ENCODE peak calls at places on chromosomes 12 and 14, in nine cellular contexts. P is pancreas; B is AG09309; K is CD14-positive monocyte; I is A549; Y is H9; L is IMR-90; X is CD4-positive, alpha-beta T cell; J is AG10803. H is an unnamed sample.

GRCh38 chr14:40221428-40221827 is 789.2 kb upstream of the FBXO33 start:
- DNase-seq in P (no peak), B (no peak), K (no peak), I (no peak), Y (no peak), L (no peak), X (no peak), J (no peak), H (no peak)

GRCh38 chr14:76391981-76392690 is 16.2 kb downstream of the ESRRB start:
- DNase-seq in P (no peak), B (no peak), K (no peak), I (no peak), Y (no peak), L (no peak), X (no peak), J (no peak), H (no peak)

GRCh38 chr14:55398679-55399078 is 13.0 kb downstream of the ATG14 start:
- DNase-seq in P (no peak), B (peak), K (no peak), I (peak), Y (no peak), L (peak), X (no peak), J (peak), H (no peak)

GRCh38 chr12:54967461-54967860 is 17.1 kb downstream of the TESPA1 start:
- DNase-seq in P (no peak), B (no peak), K (no peak), I (no peak), Y (no peak), L (no peak), X (no peak), J (no peak), H (no peak)

GRCh38 chr12:110201995-110202394 is 77.8 kb downstream of the IFT81 start:
- DNase-seq in P (no peak), B (no peak), K (no peak), I (no peak), Y (no peak), L (no peak), X (no peak), J (no peak), H (no peak)

GRCh38 chr14:57871487-57872080 is 5.7 kb upstream of the SLC35F4 start:
- DNase-seq in P (no peak), B (peak), K (no peak), I (peak), Y (peak), L (peak), X (no peak), J (peak), H (no peak)

GRCh38 chr14:77324289-77324688 is 3.5 kb downstream of the GSTZ1 start:
- DNase-seq in P (no peak), B (no peak), K (no peak), I (no peak), Y (no peak), L (no peak), X (no peak), J (no peak), H (no peak)

GRCh38 chr14:75837151-75837787 is 144.5 kb downstream of the TGFB3 start:
- DNase-seq in P (no peak), B (no peak), K (no peak), I (no peak), Y (no peak), L (no peak), X (no peak), J (no peak), H (no peak)

GRCh38 chr12:124759841-124760508 is 103.7 kb downstream of the SCARB1 start:
- DNase-seq in P (no peak), B (no peak), K (peak), I (peak), Y (no peak), L (no peak), X (no peak), J (peak), H (no peak)

GRCh38 chr14:100371773-100372172 is 48.6 kb downstream of the SLC25A47 start:
- DNase-seq in P (no peak), B (no peak), K (peak), I (no peak), Y (peak), L (no peak), X (no peak), J (no peak), H (no peak)

GRCh38 chr12:115802767-115803166 is 474.7 kb downstream of the MED13L start:
- DNase-seq in P (no peak), B (no peak), K (no peak), I (no peak), Y (no peak), L (no peak), X (no peak), J (no peak), H (no peak)

GRCh38 chr14:72855913-72856312 is 38.0 kb downstream of the DPF3 start:
- DNase-seq in P (no peak), B (peak), K (no peak), I (no peak), Y (no peak), L (peak), X (no peak), J (peak), H (no peak)

GRCh38 chr12:48041591-48042423 is 37.5 kb upstream of the COL2A1 start:
- DNase-seq in P (no peak), B (no peak), K (no peak), I (no peak), Y (no peak), L (no peak), X (no peak), J (no peak), H (no peak)

GRCh38 chr12:110111476-110112334 is 12.5 kb upstream of the IFT81 start:
- DNase-seq in P (no peak), B (no peak), K (no peak), I (peak), Y (peak), L (no peak), X (no peak), J (no peak), H (no peak)

GRCh38 chr12:46386877-46387629 is 14.5 kb upstream of the SLC38A2 start:
- DNase-seq in P (no peak), B (no peak), K (no peak), I (peak), Y (peak), L (peak), X (no peak), J (peak), H (no peak)

GRCh38 chr12:111063296-111064026 is 143.1 kb upstream of the MYL2 start:
- DNase-seq in P (no peak), B (peak), K (no peak), I (peak), Y (no peak), L (no peak), X (no peak), J (peak), H (no peak)

GRCh38 chr12:117053597-117054201 is 45.5 kb downstream of the TESC start:
- DNase-seq in P (no peak), B (no peak), K (no peak), I (no peak), Y (no peak), L (no peak), X (no peak), J (no peak), H (no peak)

GRCh38 chr14:76768201-76768656 is 7.0 kb downstream of the VASH1 start:
- DNase-seq in P (no peak), B (no peak), K (peak), I (no peak), Y (peak), L (no peak), X (peak), J (no peak), H (no peak)

GRCh38 chr12:27868165-27868564 is 88.1 kb upstream of the MANSC4 start:
- DNase-seq in P (no peak), B (peak), K (no peak), I (no peak), Y (no peak), L (peak), X (no peak), J (peak), H (no peak)

GRCh38 chr12:130525384-130526172 is 187.9 kb downstream of the PIWIL1 start:
- DNase-seq in P (no peak), B (no peak), K (no peak), I (no peak), Y (no peak), L (no peak), X (no peak), J (no peak), H (no peak)

GRCh38 chr12:9364224-9365176 is 156.3 kb upstream of the PZP start:
- DNase-seq in P (no peak), B (peak), K (no peak), I (no peak), Y (peak), L (peak), X (no peak), J (peak), H (peak)

GRCh38 chr14:63713765-63714164 is 14.1 kb downstream of the SGPP1 start:
- DNase-seq in P (no peak), B (peak), K (no peak), I (peak), Y (no peak), L (peak), X (no peak), J (peak), H (no peak)

GRCh38 chr12:16473610-16474326 is 126.3 kb downstream of the MGST1 start:
- DNase-seq in P (no peak), B (no peak), K (no peak), I (no peak), Y (no peak), L (peak), X (no peak), J (peak), H (no peak)

GRCh38 chr14:41830679-41831078 is 224.0 kb downstream of the LRFN5 start:
- DNase-seq in P (no peak), B (peak), K (no peak), I (no peak), Y (no peak), L (peak), X (no peak), J (peak), H (no peak)

GRCh38 chr14:85336817-85337216 is 193.1 kb upstream of the FLRT2 start:
- DNase-seq in P (no peak), B (no peak), K (no peak), I (no peak), Y (no peak), L (no peak), X (no peak), J (peak), H (no peak)

GRCh38 chr12:104250366-104251125 is 35.0 kb downstream of the TXNRD1 start:
- DNase-seq in P (no peak), B (no peak), K (no peak), I (no peak), Y (no peak), L (no peak), X (no peak), J (peak), H (no peak)

GRCh38 chr12:79842630-79843029 is 92.3 kb downstream of the PPP1R12A start:
- DNase-seq in P (no peak), B (no peak), K (no peak), I (no peak), Y (no peak), L (no peak), X (no peak), J (no peak), H (no peak)

GRCh38 chr12:79954037-79954436 is 19.1 kb upstream of the PPP1R12A start:
- DNase-seq in P (no peak), B (no peak), K (no peak), I (no peak), Y (no peak), L (no peak), X (no peak), J (no peak), H (no peak)

GRCh38 chr12:56081393-56082347 is 1.7 kb downstream of the ERBB3 start:
- DNase-seq in P (peak), B (no peak), K (no peak), I (peak), Y (no peak), L (no peak), X (no peak), J (no peak), H (no peak)

GRCh38 chr12:62711626-62712305 is 223.2 kb downstream of the PPM1H start:
- DNase-seq in P (no peak), B (no peak), K (no peak), I (no peak), Y (no peak), L (no peak), X (no peak), J (no peak), H (no peak)

GRCh38 chr12:68334136-68334535 is 2.0 kb upstream of the MDM1 start:
- DNase-seq in P (no peak), B (no peak), K (no peak), I (peak), Y (peak), L (no peak), X (no peak), J (no peak), H (no peak)

GRCh38 chr12:127507336-127507735 is 759.6 kb upstream of the TMEM132C start:
- DNase-seq in P (no peak), B (no peak), K (no peak), I (no peak), Y (no peak), L (no peak), X (no peak), J (no peak), H (no peak)

GRCh38 chr12:120376009-120376408 is 7.0 kb upstream of the MSI1 start:
- DNase-seq in P (no peak), B (no peak), K (no peak), I (no peak), Y (no peak), L (no peak), X (no peak), J (no peak), H (no peak)

GRCh38 chr12:75020068-75020557 is 189.5 kb downstream of the KCNC2 start:
- DNase-seq in P (no peak), B (no peak), K (no peak), I (peak), Y (no peak), L (no peak), X (no peak), J (no peak), H (no peak)

GRCh38 chr14:59679872-59680271 is 103.3 kb upstream of the CCDC175 start:
- DNase-seq in P (no peak), B (no peak), K (no peak), I (no peak), Y (no peak), L (no peak), X (no peak), J (peak), H (no peak)

GRCh38 chr14:100622234-100622633 is 35.0 kb upstream of the BEGAIN start:
- DNase-seq in P (no peak), B (no peak), K (peak), I (no peak), Y (no peak), L (no peak), X (no peak), J (no peak), H (no peak)

GRCh38 chr12:130519-130918 is 64.0 kb downstream of the IQSEC3 start:
- DNase-seq in P (no peak), B (no peak), K (no peak), I (no peak), Y (no peak), L (no peak), X (no peak), J (no peak), H (no peak)

GRCh38 chr12:128079-128478 is 61.5 kb downstream of the IQSEC3 start:
- DNase-seq in P (no peak), B (no peak), K (no peak), I (no peak), Y (no peak), L (no peak), X (no peak), J (no peak), H (no peak)

GRCh38 chr12:129001-129400 is 62.4 kb downstream of the IQSEC3 start:
- DNase-seq in P (no peak), B (no peak), K (no peak), I (no peak), Y (no peak), L (no peak), X (no peak), J (no peak), H (no peak)

GRCh38 chr12:135127-135526 is 68.6 kb downstream of the IQSEC3 start:
- DNase-seq in P (no peak), B (no peak), K (no peak), I (no peak), Y (no peak), L (no peak), X (no peak), J (no peak), H (no peak)

GRCh38 chr12:131726-132465 is 65.3 kb downstream of the IQSEC3 start:
- DNase-seq in P (no peak), B (no peak), K (no peak), I (peak), Y (no peak), L (no peak), X (no peak), J (no peak), H (no peak)
- TF ChIP-seq CTCF in P (no peak), B (no peak), K (no peak), I (no peak), Y (no peak), L (no peak), X (no peak), J (no peak), H (no peak)

GRCh38 chr14:102209224-102209966 is 69.7 kb downstream of the WDR20 start:
- DNase-seq in P (no peak), B (no peak), K (peak), I (peak), Y (no peak), L (peak), X (no peak), J (peak), H (no peak)
- TF ChIP-seq CTCF in P (no peak), B (peak), K (no peak), I (peak), Y (peak), L (peak), X (no peak), J (peak), H (no peak)

DNA sequence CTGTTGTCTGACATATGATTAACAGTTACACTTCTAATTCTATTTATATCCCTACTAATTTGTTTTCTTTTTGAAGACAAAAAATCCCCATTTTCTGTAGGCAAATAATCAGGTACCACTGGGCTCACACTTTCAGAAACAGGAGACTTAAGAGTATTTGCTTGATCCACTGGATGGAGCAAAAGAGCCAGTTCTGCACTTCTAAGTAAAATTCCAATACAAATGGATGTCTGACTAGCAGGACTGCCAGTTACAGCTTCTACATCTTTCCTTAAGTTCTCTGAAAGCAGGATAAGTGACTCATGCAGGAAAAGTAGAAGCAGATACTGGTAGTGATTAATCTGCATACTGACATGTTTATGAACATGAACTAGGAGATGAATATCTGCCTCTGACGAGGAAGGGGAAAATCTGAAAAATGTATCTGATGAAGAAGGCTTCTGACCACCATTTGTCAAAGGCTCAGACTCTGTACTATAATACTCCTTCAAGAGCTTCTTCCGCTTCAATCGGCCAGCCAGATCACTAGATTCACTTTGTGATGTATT is 73.8 kb upstream of the ANKS1B start:
- DNase-seq in P (no peak), B (peak), K (no peak), I (peak), Y (no peak), L (peak), X (no peak), J (peak), H (no peak)
- TF ChIP-seq CTCF in P (no peak), B (peak), K (no peak), I (no peak), Y (no peak), L (peak), X (no peak), J (peak), H (no peak)

DNA sequence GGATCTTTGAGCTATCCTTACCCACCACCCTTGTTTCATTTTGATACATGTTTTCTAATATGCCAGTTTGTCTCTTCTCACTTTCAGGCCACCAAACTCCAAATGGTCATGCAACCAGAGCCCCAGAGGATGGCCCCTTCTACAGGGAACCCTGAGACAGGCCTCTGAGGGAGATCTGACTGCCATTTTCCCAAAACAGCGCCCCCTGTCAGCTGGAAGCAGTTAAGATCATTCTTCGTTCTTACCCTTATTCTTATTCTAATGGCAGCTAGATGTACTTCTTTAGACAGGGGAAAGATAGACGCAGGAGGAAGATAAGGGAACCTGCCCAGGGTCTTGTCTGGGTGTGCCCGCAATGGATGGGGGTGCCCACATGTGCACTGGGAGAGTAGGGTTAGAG is 38.4 kb downstream of the C12orf56 start:
- DNase-seq in P (no peak), B (no peak), K (no peak), I (peak), Y (peak), L (no peak), X (no peak), J (no peak), H (no peak)
- TF ChIP-seq CTCF in P (no peak), B (no peak), K (no peak), I (no peak), Y (peak), L (no peak), X (no peak), J (no peak), H (no peak)

GRCh38 chr14:91536327-91536726 is 26.2 kb upstream of the PPP4R3A start:
- DNase-seq in P (no peak), B (no peak), K (no peak), I (no peak), Y (no peak), L (no peak), X (no peak), J (no peak), H (no peak)
- TF ChIP-seq CTCF in P (no peak), B (no peak), K (no peak), I (no peak), Y (no peak), L (no peak), X (no peak), J (no peak), H (no peak)

DNA sequence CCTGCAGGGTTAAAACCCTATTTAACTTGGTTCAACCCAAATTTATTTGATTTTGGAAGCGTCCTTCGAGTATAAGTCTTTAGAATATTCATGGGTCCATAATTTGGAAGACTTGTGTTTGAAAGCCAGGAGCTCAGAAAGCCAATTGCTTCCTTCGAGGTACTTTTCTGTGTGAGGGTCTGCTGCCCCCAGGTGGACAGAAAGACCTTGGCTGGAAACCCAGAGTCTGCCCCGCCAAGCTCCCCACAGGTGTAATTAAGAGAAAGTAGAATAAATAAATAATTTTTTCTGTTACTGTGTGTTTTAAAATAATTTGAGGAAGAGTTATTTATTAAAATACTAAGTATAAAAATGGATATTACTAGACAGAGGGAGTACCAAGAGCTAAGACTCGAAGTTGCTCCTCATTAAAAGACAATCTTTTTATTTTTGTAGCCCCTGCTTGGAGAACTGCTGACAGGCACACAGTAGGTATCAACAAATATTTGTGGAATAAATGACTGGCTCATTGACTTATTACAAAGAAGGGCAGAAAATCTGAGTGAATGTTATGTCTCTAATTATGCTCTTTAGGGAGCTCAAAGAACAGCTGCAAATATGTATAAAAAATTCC is 105.8 kb downstream of the PAH start:
- DNase-seq in P (no peak), B (no peak), K (no peak), I (peak), Y (peak), L (no peak), X (no peak), J (peak), H (no peak)
- TF ChIP-seq CTCF in P (no peak), B (no peak), K (no peak), I (peak), Y (peak), L (peak), X (no peak), J (peak), H (no peak)

GRCh38 chr12:13044002-13044858 is at the start of gene FAM234B:
- DNase-seq in P (peak), B (peak), K (peak), I (peak), Y (peak), L (peak), X (peak), J (peak), H (peak)
- TF ChIP-seq CTCF in P (no peak), B (no peak), K (no peak), I (peak), Y (peak), L (no peak), X (no peak), J (peak), H (no peak)

H was measured in activated B cell treated with CpG ODN at 0.5 μM for 24 hours.